ENCODE peak calls at places on chromosome 7, in six cellular contexts. M is IMR-90, Z is upper lobe of left lung, K is A549, E is tibial nerve, Y is heart left ventricle. C is an unnamed sample.

GRCh38 chr7:148856891-148857290 is 27.2 kb downstream of the EZH2 start:
- DNase-seq in M (peak; percentile 45), Z (no peak), K (no peak), E (no peak), Y (no peak), C (no peak)

GRCh38 chr7:36490335-36490940 is 100.8 kb downstream of the ANLN start:
- DNase-seq in M (no peak), Z (no peak), K (no peak), E (no peak), Y (no peak), C (no peak)

GRCh38 chr7:157276731-157277562 is 59.9 kb upstream of the DNAJB6 start:
- DNase-seq in M (peak; percentile 51), Z (peak; percentile 85), K (no peak), E (no peak), Y (no peak), C (no peak)

GRCh38 chr7:462173-463103 is 57.2 kb downstream of the PDGFA start:
- DNase-seq in M (no peak), Z (peak; percentile 82), K (no peak), E (no peak), Y (no peak), C (no peak)

GRCh38 chr7:137671920-137672319 is 174.9 kb downstream of the DGKI start:
- DNase-seq in M (no peak), Z (no peak), K (no peak), E (no peak), Y (no peak), C (no peak)

GRCh38 chr7:91812388-91812787 is 68.1 kb downstream of the MTERF1 start:
- DNase-seq in M (no peak), Z (no peak), K (no peak), E (no peak), Y (no peak), C (no peak)

GRCh38 chr7:118053353-118053752 is 130.6 kb upstream of the LSM8 start:
- DNase-seq in M (no peak), Z (no peak), K (no peak), E (no peak), Y (no peak), C (no peak)

GRCh38 chr7:30702200-30702599 is 19.9 kb upstream of the CRHR2 start:
- DNase-seq in M (no peak), Z (no peak), K (no peak), E (no peak), Y (no peak), C (peak; percentile 52)

GRCh38 chr7:55476071-55476803 is 96.1 kb downstream of the VOPP1 start:
- DNase-seq in M (peak; percentile 88), Z (no peak), K (no peak), E (no peak), Y (no peak), C (peak; percentile 40)

GRCh38 chr7:29019275-29019820 is 61.2 kb upstream of the TRIL start:
- DNase-seq in M (no peak), Z (no peak), K (no peak), E (no peak), Y (no peak), C (no peak)

GRCh38 chr7:131027287-131027773 is 293.3 kb upstream of the KLF14 start:
- DNase-seq in M (peak; percentile 67), Z (no peak), K (no peak), E (no peak), Y (peak; percentile 40), C (no peak)

GRCh38 chr7:36526720-36527548 is 137.3 kb downstream of the ANLN start:
- DNase-seq in M (peak; percentile 69), Z (no peak), K (peak; percentile 80), E (no peak), Y (no peak), C (no peak)

GRCh38 chr7:121198502-121198901 is 130.3 kb upstream of the WNT16 start:
- DNase-seq in M (no peak), Z (no peak), K (no peak), E (no peak), Y (no peak), C (no peak)

GRCh38 chr7:121192834-121193233 is 136.0 kb upstream of the WNT16 start:
- DNase-seq in M (peak; percentile 20), Z (no peak), K (no peak), E (no peak), Y (no peak), C (no peak)

GRCh38 chr7:121195010-121195409 is 133.8 kb upstream of the WNT16 start:
- DNase-seq in M (no peak), Z (no peak), K (no peak), E (no peak), Y (no peak), C (no peak)

GRCh38 chr7:121195859-121196588 is 132.8 kb upstream of the WNT16 start:
- DNase-seq in M (peak; percentile 36), Z (no peak), K (no peak), E (no peak), Y (no peak), C (no peak)
- H3K4me1 ChIP-seq in M (peaks cover 2% of the 10 kb centered on the region), Z (no peaks in the 10 kb centered on the region), K (no peaks in the 10 kb centered on the region), E (no peaks in the 10 kb centered on the region), Y (no peaks in the 10 kb centered on the region), C (peaks cover 3% of the 10 kb centered on the region)

DNA sequence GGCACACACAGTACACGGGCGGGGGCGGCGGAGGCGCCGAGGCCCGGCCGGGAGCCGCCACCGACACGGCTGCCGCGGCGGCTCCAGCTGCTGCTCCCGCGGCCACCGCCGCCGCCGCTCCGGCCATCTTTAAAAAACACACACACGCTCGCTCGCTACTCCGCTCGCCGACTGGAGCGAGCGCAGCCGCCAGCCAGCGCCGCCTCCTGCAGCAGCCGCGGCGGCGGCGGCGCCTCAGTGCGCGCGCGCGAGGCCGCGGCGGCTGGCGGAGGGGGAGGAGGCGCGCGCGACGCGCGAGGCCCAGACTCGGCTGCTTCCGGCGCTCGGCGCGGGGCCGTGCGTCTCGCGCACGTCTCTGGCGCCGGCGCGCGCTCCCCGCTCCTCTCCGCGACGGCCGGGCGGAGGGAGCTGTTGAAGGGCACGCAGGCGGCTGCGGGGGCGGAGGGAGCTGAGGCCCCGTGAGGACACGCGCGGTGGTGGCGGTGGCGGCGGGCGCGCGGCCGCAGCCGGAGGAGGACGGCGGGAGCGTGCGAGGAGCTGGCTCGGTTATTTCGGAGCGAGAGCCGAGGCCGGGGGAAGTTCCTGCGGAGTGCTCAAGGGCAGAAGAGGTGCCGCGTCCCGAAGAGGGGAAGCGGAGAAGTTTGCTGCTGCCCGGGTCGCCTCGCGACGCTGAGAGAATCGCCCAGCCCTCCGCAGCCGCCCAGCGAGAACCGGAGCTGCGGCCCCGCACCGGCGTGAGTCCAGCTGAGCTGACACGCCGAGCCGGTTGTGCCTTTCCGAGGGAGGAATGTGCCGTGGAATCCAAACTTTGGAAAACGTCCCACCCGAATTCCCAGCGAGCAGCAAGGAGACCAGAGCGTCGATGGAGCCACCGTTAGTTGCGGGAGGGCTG is at the start of gene KDM7A:
- DNase-seq in M (peak; percentile 91), Z (peak; percentile 98), K (peak; percentile 72), E (peak; percentile 84), Y (peak; percentile 97), C (peak; percentile 89)
- TF ChIP-seq POLR2A in M (peak; percentile 85), Z (peak; percentile 74), K (peak; percentile 65), E (peak; percentile 88), Y (peak; percentile 61), C (peak; percentile 58)

GRCh38 chr7:2514473-2515423 is 4.8 kb upstream of the LFNG start:
- DNase-seq in M (no peak), Z (no peak), K (no peak), E (no peak), Y (no peak), C (no peak)

GRCh38 chr7:2515424-2516193 is 4.0 kb upstream of the LFNG start:
- DNase-seq in M (no peak), Z (peak; percentile 56), K (no peak), E (no peak), Y (no peak), C (no peak)

GRCh38 chr7:2517004-2517403 is 2.6 kb upstream of the LFNG start:
- DNase-seq in M (peak; percentile 93), Z (no peak), K (no peak), E (no peak), Y (no peak), C (no peak)

GRCh38 chr7:2517678-2518077 is 1.9 kb upstream of the LFNG start:
- DNase-seq in M (peak; percentile 61), Z (no peak), K (no peak), E (no peak), Y (no peak), C (no peak)

DNA sequence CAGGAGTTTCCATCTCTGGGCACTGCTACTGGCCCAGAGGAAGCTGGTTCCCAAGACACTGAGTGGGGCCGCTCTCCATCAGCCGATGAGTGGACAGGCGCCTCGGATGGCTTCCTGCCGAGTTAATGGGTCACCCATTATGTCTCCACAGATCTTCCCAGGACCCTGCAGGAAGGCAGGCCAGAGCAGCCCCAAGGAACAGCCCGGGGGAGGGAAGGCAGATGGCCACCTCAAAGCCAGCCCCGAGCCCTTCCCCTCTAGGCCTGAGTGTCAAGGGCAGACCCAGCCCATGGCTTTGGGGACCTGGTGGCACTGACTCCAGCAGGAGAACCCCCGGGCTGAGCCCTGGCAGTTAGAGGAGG is 3.4 kb upstream of the LFNG start:
- DNase-seq in M (no peak), Z (peak; percentile 45), K (peak; percentile 44), E (no peak), Y (no peak), C (no peak)
- H3K4me1 ChIP-seq in M (peaks cover 27% of the 10 kb centered on the region), Z (peaks cover 39% of the 10 kb centered on the region), K (peaks cover 46% of the 10 kb centered on the region), E (no peaks in the 10 kb centered on the region), Y (peaks cover 25% of the 10 kb centered on the region), C (peaks cover 25% of the 10 kb centered on the region)

GRCh38 chr7:139660317-139661042 is 117.3 kb downstream of the HIPK2 start:
- DNase-seq in M (no peak), Z (no peak), K (no peak), E (no peak), Y (no peak), C (no peak)
- TF ChIP-seq POLR2A in M (no peak), Z (no peak), K (no peak), E (no peak), Y (no peak), C (no peak)

GRCh38 chr7:116355423-116355765 is 144.1 kb upstream of the CAV2 start:
- DNase-seq in M (no peak), Z (no peak), K (no peak), E (no peak), Y (no peak), C (no peak)

GRCh38 chr7:116356333-116356965 is 143.1 kb upstream of the CAV2 start:
- DNase-seq in M (no peak), Z (no peak), K (no peak), E (no peak), Y (no peak), C (no peak)

GRCh38 chr7:116357776-116358670 is 141.5 kb upstream of the CAV2 start:
- DNase-seq in M (peak; percentile 62), Z (no peak), K (no peak), E (no peak), Y (no peak), C (no peak)

GRCh38 chr7:116354546-116355422 is 144.4 kb downstream of the TES start:
- DNase-seq in M (peak; percentile 98), Z (no peak), K (peak; percentile 75), E (no peak), Y (peak; percentile 83), C (no peak)

DNA sequence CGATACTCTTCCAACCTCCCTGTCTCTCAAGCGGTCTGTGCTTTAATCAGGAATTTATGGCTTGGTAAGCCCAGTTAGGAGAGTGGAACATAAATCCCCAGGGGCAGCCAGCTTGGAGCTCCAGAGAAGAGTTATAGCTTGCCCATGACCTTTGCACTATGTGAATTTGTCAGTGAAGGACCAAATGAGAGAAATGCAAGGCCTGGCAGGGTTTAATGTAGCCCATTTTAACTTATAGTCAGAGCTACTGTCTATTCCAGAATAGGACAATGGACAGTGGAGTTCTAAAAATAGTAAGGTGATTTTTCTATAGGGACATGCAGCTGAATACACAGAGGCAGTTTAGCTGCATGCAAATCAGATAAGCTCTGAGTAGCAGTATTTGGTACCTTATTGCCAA is 142.6 kb upstream of the CAV2 start:
- DNase-seq in M (peak; percentile 33), Z (no peak), K (no peak), E (no peak), Y (no peak), C (no peak)
- H3K4me1 ChIP-seq in M (peaks cover 24% of the 10 kb centered on the region), Z (peaks cover 39% of the 10 kb centered on the region), K (peaks cover 52% of the 10 kb centered on the region), E (no peaks in the 10 kb centered on the region), Y (peaks cover 40% of the 10 kb centered on the region), C (peaks cover 10% of the 10 kb centered on the region)